ENCODE peak calls at places on chromosomes 13 and 19, in six cellular contexts. D is activated naive CD4-positive, alpha-beta T cell treated with Interleukin-2 at 50 U/mL for 16 hours; K is iPS-NIHi11; N is IMR-90; G is stimulated activated CD8-positive, alpha-beta memory T cell treated with anti-CD3 and anti-CD28 coated beads, Interleukin-4, amount 100 ng/mL, for 1 hour; B is activated gamma-delta T cell treated with Interleukin-2 at 50 U/mL for 16 hours. I is an unnamed sample.

GRCh38 chr19:10193666-10194499 is 870 bp downstream of the DNMT1 start:
- DNase-seq in D (peak; percentile 29), K (peak; percentile 76), N (peak; percentile 76), G (no peak), B (peak; percentile 26), I (no peak)

GRCh38 chr19:36267061-36267845 is 52.3 kb downstream of the ZNF146 start:
- DNase-seq in D (no peak), K (no peak), N (no peak), G (no peak), B (no peak), I (no peak)

GRCh38 chr13:42048323-42048624 is 174 bp upstream of the DGKH start:
- DNase-seq in D (peak; percentile 16), K (no peak), N (no peak), G (no peak), B (no peak), I (no peak)

GRCh38 chr13:33015791-33016323 is 366 bp upstream of the KL start:
- DNase-seq in D (no peak), K (peak; percentile 26), N (no peak), G (no peak), B (no peak), I (peak; percentile 67)

GRCh38 chr19:32316034-32316433 is 29.4 kb upstream of the ZNF507 start:
- DNase-seq in D (no peak), K (peak; percentile 40), N (no peak), G (no peak), B (no peak), I (no peak)

GRCh38 chr13:98838776-98839175 is 86.3 kb upstream of the SLC15A1 start:
- DNase-seq in D (no peak), K (no peak), N (peak; percentile 50), G (no peak), B (no peak), I (no peak)

GRCh38 chr13:66780814-66781213 is 449.3 kb downstream of the PCDH9 start:
- DNase-seq in D (no peak), K (no peak), N (peak; percentile 20), G (no peak), B (no peak), I (no peak)

GRCh38 chr19:1526979-1527649 is 3.2 kb downstream of the PLK5 start:
- DNase-seq in D (no peak), K (no peak), N (no peak), G (no peak), B (no peak), I (no peak)

GRCh38 chr19:2867025-2867991 is at the start of gene ZNF556:
- DNase-seq in D (no peak), K (peak; percentile 48), N (no peak), G (no peak), B (no peak), I (no peak)

GRCh38 chr19:54364775-54365257 is at the start of gene LAIR1:
- DNase-seq in D (peak; percentile 56), K (no peak), N (no peak), G (no peak), B (peak; percentile 60), I (peak; percentile 32)

GRCh38 chr19:7789447-7789846 is 26.4 kb downstream of the CLEC4M start:
- DNase-seq in D (peak; percentile 22), K (peak; percentile 83), N (no peak), G (no peak), B (no peak), I (no peak)

GRCh38 chr19:3249408-3249807 is 24.9 kb downstream of the CELF5 start:
- DNase-seq in D (no peak), K (peak; percentile 72), N (no peak), G (no peak), B (no peak), I (no peak)

GRCh38 chr13:110433014-110433413 is 125.9 kb downstream of the COL4A2 start:
- DNase-seq in D (no peak), K (no peak), N (no peak), G (no peak), B (no peak), I (no peak)

GRCh38 chr19:11408591-11408990 is 10.5 kb downstream of the RGL3 start:
- DNase-seq in D (no peak), K (no peak), N (no peak), G (no peak), B (no peak), I (no peak)

GRCh38 chr19:40224342-40225148 is 1.9 kb downstream of the CCNP start:
- DNase-seq in D (no peak), K (no peak), N (no peak), G (no peak), B (no peak), I (peak; percentile 43)

GRCh38 chr19:3413796-3414327 is 47.5 kb downstream of the NFIC start:
- DNase-seq in D (no peak), K (no peak), N (no peak), G (no peak), B (no peak), I (no peak)

GRCh38 chr13:21483748-21484147 is 24.6 kb upstream of the ZDHHC20 start:
- DNase-seq in D (no peak), K (no peak), N (no peak), G (no peak), B (no peak), I (no peak)

GRCh38 chr13:46698015-46698414 is 98.9 kb downstream of the ESD start:
- DNase-seq in D (no peak), K (no peak), N (no peak), G (no peak), B (no peak), I (no peak)

GRCh38 chr13:84445776-84446175 is 563.5 kb upstream of the SLITRK1 start:
- DNase-seq in D (no peak), K (no peak), N (peak; percentile 71), G (no peak), B (no peak), I (no peak)

GRCh38 chr19:7395793-7396192 is 47.1 kb downstream of the ARHGEF18 start:
- DNase-seq in D (no peak), K (no peak), N (no peak), G (no peak), B (no peak), I (peak; percentile 83)

GRCh38 chr19:38838208-38838985 is 6.8 kb upstream of the ECH1 start:
- DNase-seq in D (peak; percentile 55), K (no peak), N (no peak), G (no peak), B (no peak), I (peak; percentile 28)

GRCh38 chr13:94702181-94703041 is 9.9 kb downstream of the SOX21 start:
- DNase-seq in D (no peak), K (no peak), N (no peak), G (no peak), B (no peak), I (no peak)

I was measured in small intestine.